ENCODE peak calls at places on chromosomes 12 and 14, in nine cellular contexts. C is adipocyte, Z is memory B cell, T is RWPE1, B is posterior vena cava, G is BE2C, Y is MM.1S, U is Karpas-422, H is NCI-H748 treated with DMSO at 0.1 percent for 48 hours. D is an unnamed sample.

GRCh38 chr12:11555743-11556625 is 93.5 kb upstream of the ETV6 start:
- DNase-seq in C (no peak), Z (no peak), T (no peak), B (no peak), G (no peak), Y (no peak), U (no peak), H (no peak), D (no peak)

GRCh38 chr14:103385994-103386491 is 828 bp downstream of the MARK3 start:
- DNase-seq in C (peak; percentile 78), Z (peak; percentile 5), T (no peak), B (peak; percentile 85), G (peak; percentile 19), Y (peak; percentile 8), U (peak; percentile 79), H (peak; percentile 47), D (peak; percentile 51)

GRCh38 chr14:58865520-58866281 is 227.9 kb downstream of the DACT1 start:
- DNase-seq in C (peak; percentile 88), Z (no peak), T (no peak), B (no peak), G (no peak), Y (no peak), U (no peak), H (no peak), D (no peak)

GRCh38 chr14:78178971-78179370 is 8.8 kb downstream of the NRXN3 start:
- DNase-seq in C (no peak), Z (no peak), T (no peak), B (no peak), G (no peak), Y (no peak), U (no peak), H (no peak), D (no peak)

GRCh38 chr12:20212036-20212435 is 156.3 kb upstream of the PDE3A start:
- DNase-seq in C (peak; percentile 52), Z (no peak), T (no peak), B (no peak), G (no peak), Y (no peak), U (no peak), H (no peak), D (no peak)

GRCh38 chr12:105409881-105410471 is 79.5 kb downstream of the C12orf75 start:
- DNase-seq in C (peak; percentile 82), Z (no peak), T (no peak), B (no peak), G (no peak), Y (no peak), U (no peak), H (peak; percentile 97), D (no peak)

GRCh38 chr14:88421286-88421685 is 35.8 kb downstream of the SPATA7 start:
- DNase-seq in C (peak; percentile 12), Z (no peak), T (no peak), B (no peak), G (no peak), Y (no peak), U (no peak), H (no peak), D (no peak)

GRCh38 chr14:38199076-38199475 is 8.6 kb upstream of the SSTR1 start:
- DNase-seq in C (no peak), Z (no peak), T (no peak), B (no peak), G (no peak), Y (no peak), U (no peak), H (no peak), D (no peak)

GRCh38 chr12:27468241-27468640 is 21.7 kb downstream of the SMCO2 start:
- DNase-seq in C (no peak), Z (no peak), T (no peak), B (no peak), G (no peak), Y (no peak), U (no peak), H (no peak), D (no peak)

GRCh38 chr12:31651893-31652521 is 7.5 kb upstream of the ETFBKMT start:
- DNase-seq in C (no peak), Z (no peak), T (no peak), B (no peak), G (peak; percentile 81), Y (peak; percentile 86), U (no peak), H (peak; percentile 98), D (no peak)

GRCh38 chr14:91202234-91202974 is 42.1 kb downstream of the GPR68 start:
- DNase-seq in C (no peak), Z (no peak), T (no peak), B (peak; percentile 91), G (no peak), Y (no peak), U (no peak), H (no peak), D (no peak)

D was measured in GM12865.